ENCODE peak calls at places on chromosomes 12 and 14, in five cellular contexts. K is A549, W is stomach, I is sigmoid colon, M is tibial nerve. T is an unnamed sample.

GRCh38 chr12:121697093-121697698 is 15.4 kb upstream of the TMEM120B start:
- DNase-seq in K (peak), W (no peak), I (no peak), M (no peak), T (no peak)

GRCh38 chr14:67704484-67705089 is 2.9 kb downstream of the RDH12 start:
- DNase-seq in K (peak), W (no peak), I (no peak), M (no peak), T (no peak)

GRCh38 chr12:7933255-7933726 is 2.7 kb downstream of the SLC2A3 start:
- DNase-seq in K (peak), W (peak), I (peak), M (peak), T (peak)

GRCh38 chr12:83016226-83016835 is 329.6 kb downstream of the TMTC2 start:
- DNase-seq in K (peak), W (peak), I (peak), M (no peak), T (no peak)

GRCh38 chr14:70753518-70753953 is 55.8 kb downstream of the MAP3K9 start:
- DNase-seq in K (peak), W (peak), I (no peak), M (no peak), T (no peak)

GRCh38 chr12:26971963-26972362 is 33.7 kb downstream of the FGFR1OP2 start:
- DNase-seq in K (no peak), W (no peak), I (no peak), M (no peak), T (no peak)

GRCh38 chr14:68088463-68088862 is 268.9 kb downstream of the RAD51B start:
- DNase-seq in K (peak), W (no peak), I (peak), M (no peak), T (no peak)

GRCh38 chr12:9651265-9651729 is 18.2 kb upstream of the CLEC2D start:
- DNase-seq in K (no peak), W (no peak), I (no peak), M (no peak), T (no peak)

GRCh38 chr12:52566847-52567291 is 6.8 kb downstream of the KRT74 start:
- DNase-seq in K (no peak), W (no peak), I (no peak), M (no peak), T (no peak)

GRCh38 chr14:24940213-24940783 is 109.6 kb downstream of the STXBP6 start:
- DNase-seq in K (no peak), W (no peak), I (no peak), M (no peak), T (no peak)

GRCh38 chr12:123094349-123095073 is 56.4 kb downstream of the PITPNM2 start:
- DNase-seq in K (peak), W (peak), I (peak), M (peak), T (peak)

GRCh38 chr14:84272290-84272721 is 1257.6 kb upstream of the FLRT2 start:
- DNase-seq in K (no peak), W (no peak), I (no peak), M (no peak), T (no peak)

GRCh38 chr14:68440776-68441175 is 352.1 kb downstream of the ZFP36L1 start:
- DNase-seq in K (peak), W (no peak), I (no peak), M (no peak), T (no peak)

GRCh38 chr14:38090506-38090905 is 117.2 kb upstream of the SSTR1 start:
- DNase-seq in K (no peak), W (no peak), I (no peak), M (no peak), T (no peak)

GRCh38 chr12:75818863-75819262 is 212.7 kb downstream of the PHLDA1 start:
- DNase-seq in K (no peak), W (no peak), I (no peak), M (no peak), T (no peak)

GRCh38 chr12:68883151-68883550 is 49.8 kb downstream of the CPM start:
- DNase-seq in K (no peak), W (no peak), I (no peak), M (no peak), T (no peak)

GRCh38 chr12:116135209-116135930 is 142.1 kb downstream of the MED13L start:
- DNase-seq in K (peak), W (no peak), I (no peak), M (no peak), T (no peak)

GRCh38 chr14:22980672-22981089 is 1.7 kb downstream of the AJUBA start:
- DNase-seq in K (peak), W (peak), I (no peak), M (no peak), T (peak)

GRCh38 chr14:65703996-65704395 is 291.5 kb downstream of the FUT8 start:
- DNase-seq in K (no peak), W (no peak), I (no peak), M (no peak), T (no peak)

GRCh38 chr14:98701377-98701776 is 570.6 kb downstream of the BCL11B start:
- DNase-seq in K (no peak), W (no peak), I (no peak), M (no peak), T (no peak)

GRCh38 chr14:90060965-90061848 is 587 bp upstream of the KCNK13 start:
- DNase-seq in K (no peak), W (no peak), I (no peak), M (no peak), T (no peak)

GRCh38 chr14:94373708-94374107 is 14.7 kb downstream of the SERPINA1 start:
- DNase-seq in K (peak), W (no peak), I (peak), M (peak), T (no peak)

GRCh38 chr12:78928200-78929074 is 63.9 kb downstream of the SYT1 start:
- DNase-seq in K (peak), W (no peak), I (no peak), M (no peak), T (no peak)

GRCh38 chr12:19648173-19648572 is 208.9 kb downstream of the AEBP2 start:
- DNase-seq in K (no peak), W (no peak), I (no peak), M (no peak), T (no peak)

GRCh38 chr14:24432259-24433131 is 2.7 kb downstream of the KHNYN start:
- DNase-seq in K (no peak), W (no peak), I (peak), M (no peak), T (peak)

GRCh38 chr12:78186670-78187069 is 356.0 kb downstream of the NAV3 start:
- DNase-seq in K (no peak), W (no peak), I (no peak), M (no peak), T (no peak)

GRCh38 chr14:23377873-23378563 is 1.2 kb downstream of the CMTM5 start:
- DNase-seq in K (no peak), W (no peak), I (no peak), M (no peak), T (no peak)

GRCh38 chr14:72942934-72943333 is 16.7 kb downstream of the DCAF4 start:
- DNase-seq in K (no peak), W (no peak), I (no peak), M (no peak), T (no peak)

GRCh38 chr12:116497051-116497529 is 62.1 kb upstream of the MAP1LC3B2 start:
- DNase-seq in K (no peak), W (peak), I (no peak), M (no peak), T (no peak)

GRCh38 chr12:92030618-92031017 is 115.0 kb downstream of the BTG1 start:
- DNase-seq in K (no peak), W (peak), I (peak), M (no peak), T (no peak)

GRCh38 chr12:69987453-69988102 is 162.6 kb downstream of the MYRFL start:
- DNase-seq in K (peak), W (no peak), I (no peak), M (no peak), T (no peak)

GRCh38 chr14:45990252-45990651 is 661.3 kb downstream of the RPL10L start:
- DNase-seq in K (peak), W (no peak), I (no peak), M (no peak), T (no peak)

GRCh38 chr14:22979748-22980392 is 2.5 kb downstream of the AJUBA start:
- DNase-seq in K (peak), W (no peak), I (no peak), M (no peak), T (no peak)

GRCh38 chr14:101774814-101775213 is 13.3 kb downstream of the PPP2R5C start:
- DNase-seq in K (no peak), W (no peak), I (no peak), M (no peak), T (no peak)

GRCh38 chr12:47903151-47903611 is 1.6 kb downstream of the VDR start:
- DNase-seq in K (no peak), W (peak), I (peak), M (no peak), T (no peak)

GRCh38 chr14:84108746-84109457 is 1421.0 kb upstream of the FLRT2 start:
- DNase-seq in K (no peak), W (no peak), I (no peak), M (no peak), T (no peak)

GRCh38 chr14:32102152-32102787 is 25.2 kb downstream of the ARHGAP5 start:
- DNase-seq in K (no peak), W (no peak), I (no peak), M (no peak), T (no peak)

GRCh38 chr14:21382095-21382494 is 1.7 kb downstream of the SUPT16H start:
- DNase-seq in K (no peak), W (no peak), I (no peak), M (no peak), T (no peak)

GRCh38 chr14:76373456-76373855 is 2.5 kb upstream of the ESRRB start:
- DNase-seq in K (no peak), W (no peak), I (no peak), M (no peak), T (no peak)

DNA sequence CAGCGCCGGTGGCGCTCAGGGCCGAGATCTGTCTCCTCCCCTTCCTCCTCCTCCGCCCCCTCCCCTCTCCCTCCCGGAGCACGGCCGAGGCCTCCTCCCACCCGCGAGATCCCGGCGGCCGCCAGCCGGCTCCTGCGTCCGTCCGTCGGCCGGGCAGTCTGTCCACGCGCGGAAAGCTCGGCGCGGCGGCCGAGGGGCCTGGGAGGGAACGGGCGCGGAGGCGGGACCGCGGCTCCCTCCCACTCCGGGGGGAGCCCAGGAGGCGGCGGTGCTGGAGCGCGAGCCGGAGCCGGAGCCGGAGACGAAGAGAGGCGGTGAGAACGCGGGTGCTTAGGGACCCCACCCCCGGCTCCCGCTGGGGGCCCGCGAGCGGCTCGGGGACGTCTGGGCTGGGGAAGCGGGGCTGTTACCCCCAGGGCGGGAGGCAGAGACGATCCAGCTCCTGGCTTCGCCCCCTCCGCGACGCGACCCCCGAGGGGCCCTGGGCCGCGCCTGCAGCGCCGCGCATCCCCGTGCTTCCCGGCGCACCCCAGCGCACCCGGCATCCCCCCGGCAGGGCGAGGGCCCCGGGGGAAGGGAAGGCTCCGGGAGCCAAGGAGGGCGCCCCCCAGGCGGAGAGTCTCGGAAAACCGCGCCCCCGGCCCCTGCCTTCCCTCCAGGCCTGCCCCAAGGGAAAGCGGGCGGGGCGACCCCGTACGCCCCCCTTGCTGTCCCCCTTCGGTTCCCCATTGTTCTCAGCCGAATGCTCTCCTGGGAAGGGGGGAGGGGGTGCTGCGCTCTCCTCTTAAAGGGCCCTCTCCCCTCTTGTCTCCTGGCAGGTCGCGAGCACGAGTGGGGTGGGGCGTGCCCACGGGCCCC is at the start of gene DTX1:
- DNase-seq in K (no peak), W (no peak), I (no peak), M (no peak), T (no peak)
- H3K27ac ChIP-seq in K (peak), W (peak), I (no peak), M (no peak), T (no peak)

GRCh38 chr14:97393244-97393643 is 596.1 kb downstream of the VRK1 start:
- DNase-seq in K (no peak), W (no peak), I (no peak), M (no peak), T (no peak)
- TF ChIP-seq EP300 in K (no peak), W (no peak), I (no peak), M (no peak), T (no peak)

DNA sequence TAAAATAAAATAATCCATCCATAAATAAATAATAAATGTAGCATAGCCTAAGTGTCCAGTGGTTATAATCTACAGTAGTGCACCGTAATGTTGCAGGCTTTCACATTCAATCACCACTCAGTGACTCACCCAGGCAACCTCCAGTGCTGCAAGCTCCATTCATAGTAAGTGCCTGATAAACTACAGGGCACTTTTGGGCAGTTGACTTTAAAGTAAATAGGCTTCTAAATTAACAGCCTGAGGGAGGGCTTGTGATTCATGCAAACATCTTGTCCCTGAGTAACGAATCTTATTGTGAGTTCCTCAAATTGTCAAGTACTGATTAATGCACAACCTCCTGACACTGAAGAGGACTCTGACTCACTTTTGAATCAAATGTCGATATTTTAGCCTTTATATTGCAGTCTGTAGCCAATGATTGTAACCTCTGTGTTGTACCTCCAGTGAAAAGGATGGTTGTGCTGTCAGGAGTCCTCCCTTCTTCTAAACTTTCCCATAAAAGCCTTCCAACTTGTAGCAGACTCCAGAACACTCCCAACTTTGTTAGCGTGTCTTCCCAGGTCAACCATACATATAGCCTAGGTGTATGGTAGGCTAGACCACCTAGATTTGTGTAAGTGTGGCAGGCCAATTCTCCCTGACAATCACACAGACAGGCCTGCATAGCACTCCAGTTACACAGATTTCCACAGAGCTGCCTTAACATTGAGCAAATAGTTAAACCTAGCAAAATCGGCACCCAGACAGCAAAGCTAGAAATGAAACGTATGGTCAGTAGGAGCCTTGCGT is 54.9 kb upstream of the BICD1 start:
- DNase-seq in K (peak), W (no peak), I (no peak), M (no peak), T (peak)
- H3K27ac ChIP-seq in K (peak), W (no peak), I (no peak), M (no peak), T (peak)

DNA sequence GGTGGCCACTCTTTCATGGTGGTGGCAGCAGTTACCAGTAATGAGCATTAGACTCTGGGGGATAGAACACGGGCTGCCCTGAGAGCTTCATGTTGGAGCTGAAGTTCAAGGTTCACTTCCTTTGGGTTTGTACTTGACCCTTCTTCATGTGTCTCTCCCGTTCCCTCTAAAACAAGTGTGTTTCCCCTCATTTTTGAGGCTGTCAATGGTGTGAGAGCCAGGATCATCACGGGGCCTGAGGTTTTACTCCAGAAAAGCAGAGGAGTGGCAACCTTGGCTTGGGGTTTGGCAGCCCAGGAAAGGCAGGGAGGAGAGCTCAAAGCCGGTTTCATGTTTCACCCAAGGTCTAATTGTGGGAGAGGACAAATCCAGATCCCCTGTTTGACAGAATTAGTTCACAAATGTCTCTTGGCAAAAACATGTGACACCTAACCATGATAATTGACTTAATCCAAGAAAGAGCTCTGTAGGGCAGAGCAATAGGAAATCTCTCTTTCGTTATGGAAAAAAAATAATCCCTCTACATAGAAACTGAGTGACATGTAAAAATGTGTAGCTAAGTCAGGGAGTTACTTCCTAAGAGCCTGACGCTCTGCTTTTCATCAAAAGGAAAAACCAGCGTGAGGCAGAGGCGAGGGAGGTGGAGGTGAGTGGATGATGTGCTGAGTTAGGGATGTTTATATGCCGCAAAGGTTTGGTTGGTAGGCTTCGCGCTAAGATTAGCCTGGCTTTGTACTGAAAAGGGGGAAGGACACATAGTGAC is 22.4 kb downstream of the GPRC5A start:
- DNase-seq in K (peak), W (no peak), I (no peak), M (no peak), T (no peak)
- TF ChIP-seq EP300 in K (no peak), W (no peak), I (no peak), M (no peak), T (no peak)

GRCh38 chr12:55926738-55927587 is 731 bp downstream of the PYM1 start:
- DNase-seq in K (peak), W (peak), I (peak), M (peak), T (peak)

GRCh38 chr12:55925870-55926737 is 1.6 kb downstream of the PYM1 start:
- DNase-seq in K (no peak), W (no peak), I (no peak), M (no peak), T (no peak)

GRCh38 chr12:55925371-55925770 is 2.3 kb downstream of the PYM1 start:
- DNase-seq in K (no peak), W (no peak), I (no peak), M (no peak), T (no peak)

GRCh38 chr12:55927588-55928502 is at the start of gene PYM1:
- DNase-seq in K (peak), W (peak), I (peak), M (peak), T (peak)

DNA sequence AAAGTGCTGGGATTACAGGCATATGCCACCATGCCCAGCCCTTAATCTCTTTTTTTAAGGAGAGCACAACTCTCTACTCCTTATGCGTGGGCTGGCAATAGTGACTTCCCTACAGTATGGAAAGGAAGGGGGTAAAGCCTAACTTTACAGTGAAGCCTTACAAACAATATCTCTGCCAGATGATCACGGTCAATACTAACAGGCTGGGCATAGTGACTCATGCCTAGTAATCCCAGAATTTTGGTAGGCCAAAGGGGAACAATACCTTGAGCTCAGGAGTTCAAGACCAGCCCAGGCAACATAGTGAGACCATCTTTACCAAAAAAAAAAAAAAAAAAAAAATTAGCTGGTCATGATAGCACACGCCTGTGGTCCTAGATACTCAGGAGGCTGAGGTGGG is 5.6 kb downstream of the PYM1 start:
- DNase-seq in K (no peak), W (no peak), I (no peak), M (no peak), T (no peak)
- H3K27ac ChIP-seq in K (no peak), W (no peak), I (no peak), M (no peak), T (no peak)

GRCh38 chr12:104605685-104606084 is 148.9 kb downstream of the CHST11 start:
- DNase-seq in K (peak), W (no peak), I (peak), M (peak), T (no peak)
- TF ChIP-seq EP300 in K (no peak), W (no peak), I (no peak), M (peak), T (no peak)

DNA sequence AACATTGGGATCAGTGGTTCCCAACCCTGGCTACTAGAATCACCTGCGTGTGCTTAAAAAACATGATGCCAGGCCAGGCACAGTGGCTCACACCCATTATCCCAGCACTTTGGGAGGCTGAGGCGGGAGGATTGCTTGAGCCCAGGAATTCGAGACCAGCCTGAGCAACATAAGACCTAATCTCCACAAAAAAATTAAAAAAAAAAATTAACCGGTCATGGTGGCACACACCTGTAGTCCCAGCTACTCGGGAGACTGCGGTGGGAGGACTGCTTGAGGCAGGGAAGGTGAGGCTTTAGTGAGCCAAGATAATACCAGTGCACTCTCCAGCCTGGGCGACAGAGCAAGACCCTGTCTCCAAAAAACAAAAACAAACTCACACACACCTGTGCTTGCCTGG is 2.0 kb downstream of the KCTD10 start:
- DNase-seq in K (no peak), W (no peak), I (no peak), M (no peak), T (no peak)
- H3K27ac ChIP-seq in K (no peak), W (peak), I (peak), M (no peak), T (no peak)